ENCODE peak calls at places on chromosomes 5 and 9, in seven cellular contexts. I is NCI-H748 treated with DMSO at 0.1 percent for 48 hours, V is HuH-7, F is GM12865, L is uterus, C is pons, X is skeletal muscle cell. K is an unnamed sample.

GRCh38 chr5:8188874-8189588 is 320.1 kb downstream of the MTRR start:
- DNase-seq in I (peak), V (no peak), F (no peak), L (no peak), C (no peak), X (no peak), K (no peak)

GRCh38 chr9:104944871-104945270 is 16.9 kb upstream of the ABCA1 start:
- DNase-seq in I (no peak), V (no peak), F (no peak), L (no peak), C (no peak), X (no peak), K (no peak)

GRCh38 chr5:100854594-100854993 is 48.5 kb downstream of the ST8SIA4 start:
- DNase-seq in I (no peak), V (no peak), F (no peak), L (no peak), C (no peak), X (no peak), K (no peak)

GRCh38 chr5:657570-657969 is 35.6 kb downstream of the TPPP start:
- DNase-seq in I (no peak), V (no peak), F (no peak), L (no peak), C (no peak), X (peak), K (no peak)

GRCh38 chr5:180010636-180011035 is 60.9 kb downstream of the RNF130 start:
- DNase-seq in I (no peak), V (no peak), F (no peak), L (no peak), C (no peak), X (no peak), K (no peak)

GRCh38 chr5:102758576-102758975 is 3.5 kb downstream of the PAM start:
- DNase-seq in I (no peak), V (no peak), F (no peak), L (no peak), C (no peak), X (no peak), K (no peak)

GRCh38 chr5:107456281-107456715 is 214.4 kb downstream of the EFNA5 start:
- DNase-seq in I (no peak), V (no peak), F (peak), L (no peak), C (no peak), X (no peak), K (no peak)

GRCh38 chr5:150538007-150538917 is 30.3 kb downstream of the NDST1 start:
- DNase-seq in I (no peak), V (no peak), F (no peak), L (no peak), C (no peak), X (no peak), K (no peak)

GRCh38 chr9:136512651-136513066 is 29.8 kb upstream of the SEC16A start:
- DNase-seq in I (no peak), V (no peak), F (no peak), L (no peak), C (no peak), X (no peak), K (peak)

K was measured in midbrain.